ENCODE peak calls at places on chromosomes 13 and 19, in six cellular contexts. M is prostate gland, X is uterus, T is K562, C is heart left ventricle, U is suprapubic skin. V is an unnamed sample.

GRCh38 chr13:46961719-46962118 is 64.9 kb upstream of the HTR2A start:
- DNase-seq in T (no peak), U (no peak), C (no peak), M (no peak), X (no peak), V (no peak)

GRCh38 chr13:85741017-85741416 is 58.2 kb downstream of the SLITRK6 start:
- DNase-seq in X (no peak), U (no peak), M (no peak), C (no peak), T (no peak), V (no peak)

GRCh38 chr13:98582947-98583346 is 6.0 kb upstream of the STK24 start:
- DNase-seq in U (no peak), M (peak; percentile 21), X (no peak), C (no peak), T (no peak), V (no peak)

GRCh38 chr13:114043421-114044053 is 69.7 kb upstream of the C13orf46 start:
- DNase-seq in M (no peak), U (peak; percentile 88), T (no peak), X (peak; percentile 87), C (peak; percentile 90), V (peak; percentile 67)

GRCh38 chr19:10419646-10420443 is 493 bp upstream of the PDE4A start:
- DNase-seq in X (no peak), M (no peak), T (peak; percentile 93), C (no peak), U (no peak), V (no peak)

GRCh38 chr13:35882722-35883497 is 248.3 kb downstream of the DCLK1 start:
- DNase-seq in C (no peak), T (no peak), M (no peak), U (no peak), X (no peak), V (no peak)

GRCh38 chr19:13906525-13906904 is 514 bp downstream of the CC2D1A start:
- DNase-seq in X (no peak), U (no peak), M (no peak), C (no peak), T (no peak), V (peak; percentile 82)

GRCh38 chr13:113611996-113612395 is 27.4 kb downstream of the TFDP1 start:
- DNase-seq in X (no peak), M (no peak), T (no peak), C (no peak), U (no peak), V (no peak)

GRCh38 chr19:31314156-31314555 is 35.1 kb downstream of the TSHZ3 start:
- DNase-seq in U (no peak), C (no peak), M (no peak), T (no peak), X (no peak), V (no peak)

GRCh38 chr13:40341086-40341471 is 325.4 kb downstream of the FOXO1 start:
- DNase-seq in C (no peak), X (no peak), T (no peak), M (no peak), U (no peak), V (no peak)

GRCh38 chr13:76903544-76904162 is 17.4 kb upstream of the KCTD12 start:
- DNase-seq in U (no peak), C (peak; percentile 57), M (peak; percentile 52), T (peak; percentile 64), X (peak; percentile 62), V (peak; percentile 65)

GRCh38 chr13:57588639-57589038 is 42.9 kb upstream of the PCDH17 start:
- DNase-seq in U (no peak), M (no peak), T (no peak), X (no peak), C (no peak), V (no peak)

GRCh38 chr19:31725051-31725450 is 375.8 kb upstream of the TSHZ3 start:
- DNase-seq in U (no peak), X (no peak), C (no peak), T (no peak), M (no peak), V (no peak)

GRCh38 chr19:45406165-45406956 is at the start of gene POLR1G:
- DNase-seq in U (peak; percentile 88), X (peak; percentile 75), M (peak; percentile 75), C (peak; percentile 85), T (peak; percentile 86), V (peak; percentile 84)
- TF ChIP-seq POLR2A in U (no peak), X (no peak), M (peak; percentile 4), C (no peak), T (peak; percentile 82), V (peak; percentile 44)

DNA sequence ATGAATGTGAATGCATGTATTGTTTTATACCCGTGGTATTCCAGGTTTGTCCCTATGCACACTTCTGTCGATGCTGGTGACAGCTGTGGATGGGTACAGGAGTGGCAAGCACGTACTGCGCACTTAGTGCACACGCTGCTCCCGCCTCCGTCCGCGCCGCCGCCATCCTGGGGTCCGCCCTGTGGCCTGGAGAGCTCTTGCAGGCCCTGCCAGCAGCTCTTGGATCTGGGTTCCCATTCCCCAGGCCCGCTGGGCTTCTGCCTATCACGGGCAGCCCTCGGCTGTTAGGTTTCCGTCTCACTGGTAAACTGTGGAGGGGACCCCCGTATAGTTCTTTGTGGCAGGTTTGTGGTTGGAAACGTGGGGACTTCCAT is 4.0 kb downstream of the GNA11 start:
- DNase-seq in M (no peak), T (no peak), C (peak; percentile 73), X (no peak), U (peak; percentile 71), V (no peak)
- H3K4me3 ChIP-seq in M (peak overlapping the region; percentile 72), T (no peak overlapping the region), C (peak overlapping the region; percentile 97), X (peak overlapping the region; percentile 95), U (peak overlapping the region; percentile 90), V (peak overlapping the region; percentile 11)

GRCh38 chr19:5530701-5531100 is 37.1 kb downstream of the TINCR start:
- DNase-seq in U (no peak), M (no peak), C (no peak), T (no peak), X (no peak), V (no peak)

GRCh38 chr19:5537870-5538269 is 29.9 kb downstream of the TINCR start:
- DNase-seq in M (no peak), C (peak; percentile 66), X (no peak), U (no peak), T (no peak), V (no peak)

GRCh38 chr19:5536337-5536894 is 31.3 kb downstream of the TINCR start:
- DNase-seq in C (peak; percentile 91), X (no peak), T (no peak), M (peak; percentile 12), U (no peak), V (no peak)

GRCh38 chr19:5533257-5533656 is 34.5 kb downstream of the TINCR start:
- DNase-seq in X (no peak), C (no peak), T (no peak), U (no peak), M (no peak), V (no peak)

DNA sequence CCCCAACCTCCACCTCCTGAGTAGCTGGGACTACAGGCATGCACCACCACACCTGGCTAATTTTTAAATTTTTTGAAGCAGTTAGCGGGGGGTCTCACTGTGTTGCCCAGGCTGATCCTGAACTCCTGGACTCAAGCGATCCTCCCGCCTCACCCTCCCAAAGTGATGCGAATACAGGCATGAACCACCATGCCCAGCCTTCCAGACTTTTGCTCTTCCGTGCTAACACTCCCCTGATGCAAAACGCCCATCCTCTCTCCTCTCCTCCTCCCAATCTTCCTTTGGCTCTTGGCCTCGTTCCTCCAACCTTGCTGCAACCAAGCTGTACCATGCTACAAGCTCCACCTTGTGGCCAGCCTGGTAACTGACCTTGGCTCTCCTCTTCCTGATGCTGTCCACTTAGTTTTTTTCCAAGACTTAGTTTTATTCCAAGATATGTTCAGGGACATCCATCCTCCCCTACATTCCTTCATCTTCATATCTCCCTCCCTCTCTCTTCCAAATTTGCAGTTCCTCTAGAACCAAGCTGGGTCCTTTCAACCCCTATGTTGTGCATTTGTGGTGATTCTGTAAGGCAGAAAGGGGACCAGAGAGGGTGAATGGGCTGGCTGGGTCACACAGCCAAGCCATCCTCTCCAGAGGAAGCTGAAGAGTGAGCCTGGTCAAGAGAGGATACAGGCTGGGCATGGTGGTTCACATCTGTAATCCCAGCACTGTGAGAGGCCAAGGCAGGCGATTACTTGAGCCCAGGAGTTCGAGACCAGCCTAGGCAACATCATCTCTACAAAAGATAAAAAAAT is 32.8 kb downstream of the TINCR start:
- DNase-seq in U (no peak), C (no peak), X (no peak), M (no peak), T (peak; percentile 64), V (no peak)
- TF ChIP-seq CTCF in U (peak; percentile 21), C (peak; percentile 13), X (no peak), M (no peak), T (peak; percentile 75), V (no peak)

GRCh38 chr19:15368798-15369593 is 10.6 kb downstream of the AKAP8 start:
- DNase-seq in M (no peak), U (no peak), T (no peak), C (peak; percentile 51), X (no peak), V (no peak)
- TF ChIP-seq POLR2A in M (no peak), U (no peak), T (no peak), C (no peak), X (no peak), V (no peak)

GRCh38 chr19:50921391-50922315 is 10.5 kb upstream of the KLK4 start:
- DNase-seq in M (no peak), T (no peak), U (no peak), X (no peak), C (no peak), V (no peak)
- H3K4me3 ChIP-seq in M (no peak overlapping the region), T (no peak overlapping the region), U (no peak overlapping the region), X (no peak overlapping the region), C (no peak overlapping the region), V (no peak overlapping the region)

GRCh38 chr19:50476943-50477264 is 256 bp upstream of the GARIN5A start:
- DNase-seq in T (no peak), U (no peak), C (no peak), M (no peak), X (no peak), V (no peak)

GRCh38 chr19:50477751-50478515 is 1.3 kb upstream of the GARIN5A start:
- DNase-seq in U (no peak), T (no peak), M (no peak), C (no peak), X (no peak), V (no peak)

GRCh38 chr19:50480281-50481111 is 3.8 kb upstream of the GARIN5A start:
- DNase-seq in X (no peak), T (no peak), U (no peak), C (no peak), M (no peak), V (no peak)

GRCh38 chr19:50479761-50480251 is 3.2 kb upstream of the GARIN5A start:
- DNase-seq in T (no peak), U (no peak), C (no peak), M (no peak), X (no peak), V (no peak)

DNA sequence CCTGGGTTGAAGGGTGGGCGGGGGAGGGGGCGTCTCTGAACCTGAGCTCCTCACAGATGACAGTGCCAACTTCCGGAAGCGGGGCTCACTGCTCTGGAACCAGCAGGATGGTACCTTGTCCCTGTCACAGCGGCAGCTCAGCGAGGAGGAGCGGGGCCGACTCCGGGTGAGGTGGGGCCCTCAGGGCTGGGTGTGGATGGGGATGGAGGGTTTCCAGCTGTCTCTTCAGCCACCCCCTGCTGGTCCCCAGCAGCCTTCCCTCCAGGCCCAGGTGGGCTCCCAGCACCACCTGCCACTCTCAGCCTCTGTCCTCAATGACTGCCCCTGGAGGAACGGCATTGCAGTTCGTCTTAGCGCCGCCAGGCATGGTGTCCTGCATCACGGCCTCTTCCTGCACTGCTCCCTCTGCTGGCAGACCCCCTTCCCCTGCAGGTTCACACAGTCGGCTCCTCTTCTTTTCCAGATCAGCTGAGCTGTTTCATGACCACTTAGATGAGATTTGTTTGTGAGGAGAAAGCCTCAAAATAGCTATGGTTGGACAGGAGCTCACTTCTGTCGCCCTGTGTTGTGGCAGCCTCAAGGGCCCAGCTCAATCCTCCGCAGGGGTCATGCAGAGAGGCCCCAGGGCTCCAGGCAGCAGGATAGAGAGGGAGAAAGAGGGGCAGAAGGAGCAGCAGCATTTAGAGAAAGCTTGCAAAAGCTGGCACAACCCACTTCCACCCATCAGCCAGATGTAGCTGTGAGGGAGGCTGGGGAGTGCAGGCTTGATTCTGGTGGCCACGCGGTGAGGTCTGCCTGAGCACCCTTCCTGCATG is 2.5 kb upstream of the GARIN5A start:
- DNase-seq in C (no peak), X (no peak), U (no peak), T (peak; percentile 76), M (no peak), V (no peak)
- TF ChIP-seq CTCF in C (peak; percentile 44), X (no peak), U (no peak), T (peak; percentile 100), M (no peak), V (peak; percentile 11)